ENCODE peak calls at places on chromosomes 11 and 22, in six cellular contexts. One of them, this sample, is unnamed.

GRCh38 chr11:9633674-9634073 is 30.2 kb upstream of the SWAP70 start:
- DNase-seq in AG09309: no peak
- DNase-seq in NT2/D1: no peak
- DNase-seq in skeletal muscle cell: no peak
- DNase-seq in choroid plexus epithelial cell: no peak
- DNase-seq in mucosa of gallbladder: no peak
- DNase-seq in this sample: no peak

GRCh38 chr11:3609416-3610265 is 32.2 kb downstream of the ART5 start:
- DNase-seq in mucosa of gallbladder: peak
- DNase-seq in skeletal muscle cell: peak
- DNase-seq in NT2/D1: peak
- DNase-seq in choroid plexus epithelial cell: peak
- DNase-seq in AG09309: no peak
- DNase-seq in this sample: peak

GRCh38 chr22:48748860-48749554 is 1078.7 kb downstream of the BRD1 start:
- DNase-seq in NT2/D1: no peak
- DNase-seq in AG09309: no peak
- DNase-seq in choroid plexus epithelial cell: no peak
- DNase-seq in skeletal muscle cell: no peak
- DNase-seq in mucosa of gallbladder: no peak
- DNase-seq in this sample: no peak

GRCh38 chr11:43504316-43504950 is 145.7 kb downstream of the TTC17 start:
- DNase-seq in mucosa of gallbladder: no peak
- DNase-seq in NT2/D1: peak
- DNase-seq in skeletal muscle cell: no peak
- DNase-seq in AG09309: no peak
- DNase-seq in choroid plexus epithelial cell: peak
- DNase-seq in this sample: peak

GRCh38 chr22:35172452-35172851 is 84.8 kb upstream of the HMGXB4 start:
- DNase-seq in AG09309: no peak
- DNase-seq in mucosa of gallbladder: no peak
- DNase-seq in choroid plexus epithelial cell: no peak
- DNase-seq in skeletal muscle cell: no peak
- DNase-seq in NT2/D1: no peak
- DNase-seq in this sample: no peak

GRCh38 chr11:72609045-72609444 is 65.2 kb downstream of the PDE2A start:
- DNase-seq in choroid plexus epithelial cell: peak
- DNase-seq in mucosa of gallbladder: no peak
- DNase-seq in NT2/D1: no peak
- DNase-seq in skeletal muscle cell: no peak
- DNase-seq in AG09309: no peak
- DNase-seq in this sample: no peak

GRCh38 chr11:77813256-77813655 is 7.3 kb downstream of the RSF1 start:
- DNase-seq in NT2/D1: no peak
- DNase-seq in AG09309: no peak
- DNase-seq in mucosa of gallbladder: no peak
- DNase-seq in choroid plexus epithelial cell: no peak
- DNase-seq in skeletal muscle cell: no peak
- DNase-seq in this sample: no peak

GRCh38 chr22:45008853-45009751 is 703 bp downstream of the PHF21B start:
- DNase-seq in mucosa of gallbladder: no peak
- DNase-seq in NT2/D1: no peak
- DNase-seq in choroid plexus epithelial cell: peak
- DNase-seq in skeletal muscle cell: no peak
- DNase-seq in AG09309: no peak
- DNase-seq in this sample: no peak

GRCh38 chr11:75474878-75475766 is 42.1 kb upstream of the KLHL35 start:
- DNase-seq in NT2/D1: peak
- DNase-seq in mucosa of gallbladder: peak
- DNase-seq in AG09309: no peak
- DNase-seq in choroid plexus epithelial cell: peak
- DNase-seq in skeletal muscle cell: no peak
- DNase-seq in this sample: no peak

GRCh38 chr11:24808173-24808572 is 311.3 kb downstream of the LUZP2 start:
- DNase-seq in skeletal muscle cell: no peak
- DNase-seq in choroid plexus epithelial cell: no peak
- DNase-seq in NT2/D1: no peak
- DNase-seq in mucosa of gallbladder: no peak
- DNase-seq in AG09309: no peak
- DNase-seq in this sample: no peak

GRCh38 chr11:62033191-62034044 is 66.0 kb upstream of the FTH1 start:
- DNase-seq in choroid plexus epithelial cell: no peak
- DNase-seq in NT2/D1: no peak
- DNase-seq in AG09309: no peak
- DNase-seq in mucosa of gallbladder: no peak
- DNase-seq in skeletal muscle cell: no peak
- DNase-seq in this sample: peak

GRCh38 chr11:73907191-73907590 is 30.4 kb downstream of the PAAF1 start:
- DNase-seq in AG09309: no peak
- DNase-seq in mucosa of gallbladder: peak
- DNase-seq in NT2/D1: no peak
- DNase-seq in skeletal muscle cell: no peak
- DNase-seq in choroid plexus epithelial cell: peak
- DNase-seq in this sample: peak